ENCODE peak calls at places on chromosomes 6 and 20, in eight cellular contexts. A is AG09309, Q is neural crest cell, M is AG09319, F is progenitor cell of endocrine pancreas, V is HFFc6, Z is prostate gland, R is cardiac fibroblast. G is an unnamed sample.

GRCh38 chr6:89375427-89375868 is 22.9 kb upstream of the UBE2J1 start:
- DNase-seq in A (no peak), Q (no peak), M (no peak), F (peak; percentile 59), V (no peak), Z (peak; percentile 13), R (peak; percentile 5), G (peak; percentile 34)

GRCh38 chr20:17808357-17808756 is 108.6 kb downstream of the BANF2 start:
- DNase-seq in A (peak; percentile 46), Q (peak; percentile 13), M (peak; percentile 48), F (no peak), V (peak; percentile 70), Z (no peak), R (peak; percentile 88), G (no peak)

GRCh38 chr6:165653196-165653595 is 9.8 kb downstream of the PDE10A start:
- DNase-seq in A (no peak), Q (no peak), M (no peak), F (no peak), V (no peak), Z (no peak), R (peak; percentile 71), G (no peak)

GRCh38 chr6:29376003-29376402 is 912 bp upstream of the OR12D3 start:
- DNase-seq in A (no peak), Q (no peak), M (no peak), F (no peak), V (no peak), Z (no peak), R (peak; percentile 35), G (peak; percentile 18)

GRCh38 chr20:17504326-17504897 is 26.8 kb downstream of the BFSP1 start:
- DNase-seq in A (no peak), Q (no peak), M (no peak), F (no peak), V (no peak), Z (no peak), R (no peak), G (peak; percentile 29)

GRCh38 chr20:41139227-41140093 is 2.1 kb downstream of the PLCG1 start:
- DNase-seq in A (no peak), Q (no peak), M (no peak), F (no peak), V (no peak), Z (no peak), R (no peak), G (no peak)

GRCh38 chr20:45229264-45230056 is 8.3 kb downstream of the SEMG2 start:
- DNase-seq in A (no peak), Q (no peak), M (no peak), F (no peak), V (no peak), Z (no peak), R (peak; percentile 13), G (peak; percentile 22)

GRCh38 chr20:37386505-37387201 is 40.7 kb downstream of the SRC start:
- DNase-seq in A (no peak), Q (no peak), M (no peak), F (no peak), V (no peak), Z (no peak), R (no peak), G (no peak)

GRCh38 chr20:8858181-8858794 is 210.6 kb upstream of the PLCB4 start:
- DNase-seq in A (no peak), Q (no peak), M (no peak), F (no peak), V (no peak), Z (no peak), R (peak; percentile 11), G (no peak)

GRCh38 chr20:4227085-4227821 is 211.9 kb upstream of the RNF24 start:
- DNase-seq in A (peak; percentile 55), Q (no peak), M (peak; percentile 37), F (no peak), V (peak; percentile 88), Z (no peak), R (peak; percentile 77), G (no peak)
- TF ChIP-seq CTCF in A (peak; percentile 69), Q (peak; percentile 46), M (peak; percentile 62), F (peak; percentile 36), V (peak; percentile 80), Z (no peak), R (peak; percentile 58), G (peak; percentile 18)

GRCh38 chr6:15511248-15512125 is 151.3 kb downstream of the DTNBP1 start:
- DNase-seq in A (no peak), Q (no peak), M (no peak), F (no peak), V (no peak), Z (no peak), R (no peak), G (no peak)

GRCh38 chr6:15510536-15511247 is 152.1 kb downstream of the DTNBP1 start:
- DNase-seq in A (no peak), Q (no peak), M (no peak), F (no peak), V (no peak), Z (peak; percentile 14), R (no peak), G (no peak)

GRCh38 chr6:15513131-15513771 is 149.6 kb downstream of the DTNBP1 start:
- DNase-seq in A (no peak), Q (no peak), M (no peak), F (no peak), V (no peak), Z (no peak), R (no peak), G (no peak)

GRCh38 chr6:15513801-15514711 is 148.8 kb downstream of the DTNBP1 start:
- DNase-seq in A (no peak), Q (no peak), M (no peak), F (no peak), V (no peak), Z (no peak), R (no peak), G (no peak)

DNA sequence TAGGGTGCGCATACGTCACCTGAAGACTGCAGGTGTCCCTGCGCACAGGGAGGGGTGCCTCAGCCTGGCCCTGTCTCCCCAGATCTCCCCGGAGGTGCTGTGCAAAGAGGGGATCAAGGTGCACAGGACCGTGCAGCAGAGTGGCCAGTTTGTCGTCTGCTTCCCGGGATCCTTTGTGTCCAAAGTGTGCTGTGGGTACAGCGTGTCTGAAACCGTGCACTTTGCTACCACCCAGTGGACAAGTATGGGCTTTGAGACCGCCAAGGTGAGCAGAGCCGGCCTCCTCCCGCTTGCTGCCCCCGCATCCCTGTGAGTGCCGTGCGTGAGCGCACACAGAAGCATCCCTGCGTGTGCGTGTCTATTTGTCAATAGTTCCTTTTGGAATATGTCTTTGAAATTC is 150.7 kb downstream of the DTNBP1 start:
- DNase-seq in A (no peak), Q (no peak), M (no peak), F (no peak), V (no peak), Z (no peak), R (no peak), G (no peak)
- TF ChIP-seq CTCF in A (peak; percentile 20), Q (peak; percentile 25), M (peak; percentile 3), F (peak; percentile 19), V (peak; percentile 37), Z (no peak), R (no peak), G (no peak)

DNA sequence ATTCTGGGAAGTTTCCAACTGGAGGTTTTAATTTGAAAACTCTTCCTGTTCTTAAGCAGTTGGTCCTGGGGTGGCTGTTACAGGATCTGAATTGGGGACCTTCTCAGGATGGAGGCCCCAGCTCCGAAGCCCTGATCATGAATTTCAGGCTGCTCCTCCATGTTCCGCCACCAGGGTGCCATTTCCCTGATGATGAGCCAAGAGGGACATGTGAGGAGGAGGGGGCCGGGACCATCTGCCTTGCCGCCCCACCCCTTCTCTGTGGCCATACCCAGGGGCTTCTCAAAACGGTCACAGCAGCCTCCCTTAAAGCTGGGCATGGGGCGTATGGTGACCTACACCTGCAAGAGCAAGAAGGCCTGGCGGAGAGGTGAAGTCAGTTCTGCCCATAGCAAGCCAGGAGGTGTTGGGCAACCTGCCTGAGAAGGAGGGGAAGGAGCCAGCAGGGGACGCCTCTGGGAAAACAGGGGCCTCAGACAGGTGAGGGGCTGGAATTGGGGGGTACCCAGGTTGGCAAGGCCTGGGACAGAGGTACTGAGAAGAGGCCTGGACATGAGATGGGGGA is 3.6 kb upstream of the BAK1 start:
- DNase-seq in A (no peak), Q (peak; percentile 44), M (no peak), F (no peak), V (no peak), Z (no peak), R (no peak), G (no peak)
- TF ChIP-seq CTCF in A (peak; percentile 61), Q (peak; percentile 51), M (peak; percentile 28), F (peak; percentile 36), V (peak; percentile 69), Z (no peak), R (peak; percentile 54), G (no peak)

GRCh38 chr6:43246301-43247114 is 3.2 kb downstream of the TTBK1 start:
- DNase-seq in A (no peak), Q (peak; percentile 69), M (no peak), F (peak; percentile 61), V (no peak), Z (no peak), R (no peak), G (peak; percentile 69)
- TF ChIP-seq CTCF in A (no peak), Q (no peak), M (no peak), F (no peak), V (no peak), Z (no peak), R (no peak), G (no peak)

DNA sequence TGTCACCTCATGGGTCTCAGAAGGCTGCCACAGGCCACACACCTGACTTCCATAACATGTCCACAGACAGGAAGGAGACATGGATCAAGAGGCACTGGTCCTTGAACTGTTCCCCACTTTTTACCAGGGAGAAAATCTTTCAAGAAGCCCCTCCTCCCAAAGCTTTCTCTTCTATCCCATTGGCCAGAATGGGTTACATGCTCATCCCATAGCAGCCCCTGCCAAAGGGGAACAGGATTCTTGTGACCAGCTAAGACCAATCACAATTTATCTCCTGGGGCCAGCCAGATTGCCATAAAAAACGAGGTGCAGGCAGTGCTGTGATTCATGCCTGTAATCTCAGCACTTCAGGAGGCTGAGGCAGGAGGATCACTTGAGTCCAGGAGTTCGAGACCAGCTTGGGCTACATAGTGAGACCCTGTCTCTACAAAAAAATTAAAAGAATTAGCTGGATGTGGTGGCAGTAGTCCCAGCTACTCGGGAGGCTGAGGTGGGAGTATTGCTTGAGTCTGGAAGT is 59.4 kb downstream of the TMEM242 start:
- DNase-seq in A (no peak), Q (no peak), M (no peak), F (no peak), V (no peak), Z (no peak), R (no peak), G (no peak)
- TF ChIP-seq CTCF in A (no peak), Q (no peak), M (no peak), F (no peak), V (no peak), Z (no peak), R (no peak), G (no peak)

DNA sequence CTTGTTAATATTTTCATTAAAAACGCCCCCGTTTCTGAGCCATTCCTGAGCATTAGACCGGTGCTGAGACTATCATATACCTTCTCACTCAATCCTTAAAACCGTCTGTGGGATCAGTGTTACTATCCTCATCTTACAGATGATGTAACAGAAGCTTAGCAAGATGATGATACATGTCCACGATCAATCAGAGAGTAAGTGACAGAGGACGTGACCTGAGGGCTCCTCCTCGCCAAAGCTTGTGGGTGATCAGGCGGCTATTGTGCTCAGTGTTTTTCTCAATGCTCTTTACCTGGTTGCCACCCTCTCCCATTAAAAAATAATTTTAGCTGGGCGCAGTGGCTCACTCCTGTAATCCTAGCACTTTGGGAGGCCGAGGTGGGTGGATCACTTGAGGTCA is 113.1 kb downstream of the MTHFD1L start:
- DNase-seq in A (no peak), Q (no peak), M (no peak), F (no peak), V (no peak), Z (no peak), R (no peak), G (no peak)
- TF ChIP-seq CTCF in A (no peak), Q (no peak), M (no peak), F (no peak), V (no peak), Z (no peak), R (no peak), G (no peak)